ENCODE peak calls at places on chromosome 2, in seven cellular contexts. P is heart left ventricle, H is choroid plexus epithelial cell, B is WTC11, C is endothelial cell, G is body of pancreas, J is tibial nerve. S is an unnamed sample.

GRCh38 chr2:105042189-105042588 is 4.3 kb downstream of the MRPS9 start:
- DNase-seq in P (no peak), H (peak; percentile 2), B (peak; percentile 21), C (no peak), G (no peak), J (no peak), S (no peak)

GRCh38 chr2:7109558-7109935 is 192.3 kb downstream of the RNF144A start:
- DNase-seq in P (no peak), H (no peak), B (no peak), C (no peak), G (no peak), J (no peak), S (no peak)

GRCh38 chr2:96095116-96095636 is 21.2 kb downstream of the ADRA2B start:
- DNase-seq in P (no peak), H (no peak), B (no peak), C (no peak), G (no peak), J (no peak), S (no peak)

GRCh38 chr2:215680605-215681598 is 245.0 kb upstream of the FN1 start:
- DNase-seq in P (no peak), H (peak; percentile 97), B (no peak), C (no peak), G (no peak), J (no peak), S (peak; percentile 19)

GRCh38 chr2:106094101-106094860 is 99.8 kb downstream of the UXS1 start:
- DNase-seq in P (no peak), H (no peak), B (no peak), C (no peak), G (no peak), J (no peak), S (no peak)

GRCh38 chr2:181785677-181786344 is 105.5 kb upstream of the NEUROD1 start:
- DNase-seq in P (no peak), H (peak; percentile 70), B (no peak), C (no peak), G (no peak), J (no peak), S (no peak)

GRCh38 chr2:106270471-106270891 is 76.4 kb upstream of the UXS1 start:
- DNase-seq in P (no peak), H (no peak), B (no peak), C (no peak), G (no peak), J (no peak), S (no peak)

GRCh38 chr2:69437751-69438154 is 518 bp upstream of the NFU1 start:
- DNase-seq in P (peak; percentile 55), H (no peak), B (no peak), C (no peak), G (peak; percentile 52), J (peak; percentile 17), S (no peak)

GRCh38 chr2:106970471-106971261 is 84.7 kb upstream of the ST6GAL2 start:
- DNase-seq in P (no peak), H (peak; percentile 76), B (no peak), C (no peak), G (no peak), J (no peak), S (no peak)

GRCh38 chr2:231933916-231934401 is 7.8 kb upstream of the NPPC start:
- DNase-seq in P (peak; percentile 84), H (no peak), B (no peak), C (no peak), G (no peak), J (no peak), S (no peak)

GRCh38 chr2:36520431-36520830 is 77.5 kb downstream of the FEZ2 start:
- DNase-seq in P (no peak), H (no peak), B (no peak), C (no peak), G (no peak), J (no peak), S (no peak)

GRCh38 chr2:65329551-65329950 is 101.9 kb downstream of the ACTR2 start:
- DNase-seq in P (no peak), H (no peak), B (no peak), C (no peak), G (no peak), J (no peak), S (no peak)

GRCh38 chr2:117917223-117917917 is 96.5 kb downstream of the CCDC93 start:
- DNase-seq in P (no peak), H (peak; percentile 59), B (no peak), C (no peak), G (no peak), J (no peak), S (no peak)

GRCh38 chr2:151401149-151401548 is 8.6 kb upstream of the RIF1 start:
- DNase-seq in P (no peak), H (no peak), B (no peak), C (no peak), G (no peak), J (no peak), S (no peak)

DNA sequence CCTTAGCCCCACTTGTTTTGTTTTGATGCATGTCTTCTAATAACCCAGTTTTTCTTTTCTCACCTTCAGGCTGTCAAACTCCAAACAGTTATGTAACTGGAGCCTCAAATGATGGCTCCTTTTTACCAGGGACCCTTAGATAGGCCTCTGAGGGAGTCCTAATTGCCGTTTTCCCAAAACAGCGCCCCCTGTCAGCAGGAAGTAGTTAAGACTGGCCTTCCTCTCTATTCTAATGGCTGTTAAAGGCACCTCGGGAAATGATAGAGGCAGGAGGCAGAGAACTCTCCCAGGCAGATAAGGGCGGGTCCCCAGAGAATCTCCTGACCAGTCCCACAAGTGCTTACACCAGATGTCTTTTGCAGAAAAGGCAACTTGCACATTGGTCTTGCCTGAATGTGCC is 123.2 kb downstream of the KCNS3 start:
- DNase-seq in P (no peak), H (no peak), B (no peak), C (no peak), G (no peak), J (no peak), S (no peak)
- TF ChIP-seq CTCF in P (no peak), H (peak; percentile 13), B (peak; percentile 56), C (no peak), G (no peak), J (no peak), S (peak; percentile 17)

DNA sequence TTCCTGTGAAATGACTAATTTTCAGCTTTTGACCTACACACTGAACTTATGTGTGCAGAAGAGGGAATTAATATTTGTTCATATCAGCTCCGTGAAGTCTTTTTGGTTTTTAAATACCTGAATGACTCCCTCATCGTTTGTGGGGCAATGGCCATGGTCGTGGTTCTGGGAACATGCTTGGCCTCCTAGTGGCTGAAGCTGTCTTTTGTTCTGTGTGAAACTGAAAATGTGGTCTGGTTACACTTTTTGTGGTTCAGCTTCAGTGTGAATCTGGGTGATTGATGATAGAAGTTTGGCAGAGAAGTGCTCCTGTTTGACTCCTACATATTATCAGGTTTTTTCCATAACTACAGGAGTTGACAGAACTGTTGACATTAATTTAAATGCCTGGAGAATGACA is 408.2 kb downstream of the THSD7B start:
- DNase-seq in P (no peak), H (peak; percentile 63), B (no peak), C (no peak), G (no peak), J (no peak), S (peak; percentile 38)
- TF ChIP-seq CTCF in P (no peak), H (peak; percentile 37), B (no peak), C (peak; percentile 59), G (no peak), J (no peak), S (peak; percentile 48)

GRCh38 chr2:46056541-46056940 is 240.7 kb upstream of the EPAS1 start:
- DNase-seq in P (no peak), H (peak; percentile 35), B (no peak), C (no peak), G (no peak), J (no peak), S (no peak)
- TF ChIP-seq CTCF in P (no peak), H (no peak), B (no peak), C (no peak), G (no peak), J (no peak), S (no peak)

DNA sequence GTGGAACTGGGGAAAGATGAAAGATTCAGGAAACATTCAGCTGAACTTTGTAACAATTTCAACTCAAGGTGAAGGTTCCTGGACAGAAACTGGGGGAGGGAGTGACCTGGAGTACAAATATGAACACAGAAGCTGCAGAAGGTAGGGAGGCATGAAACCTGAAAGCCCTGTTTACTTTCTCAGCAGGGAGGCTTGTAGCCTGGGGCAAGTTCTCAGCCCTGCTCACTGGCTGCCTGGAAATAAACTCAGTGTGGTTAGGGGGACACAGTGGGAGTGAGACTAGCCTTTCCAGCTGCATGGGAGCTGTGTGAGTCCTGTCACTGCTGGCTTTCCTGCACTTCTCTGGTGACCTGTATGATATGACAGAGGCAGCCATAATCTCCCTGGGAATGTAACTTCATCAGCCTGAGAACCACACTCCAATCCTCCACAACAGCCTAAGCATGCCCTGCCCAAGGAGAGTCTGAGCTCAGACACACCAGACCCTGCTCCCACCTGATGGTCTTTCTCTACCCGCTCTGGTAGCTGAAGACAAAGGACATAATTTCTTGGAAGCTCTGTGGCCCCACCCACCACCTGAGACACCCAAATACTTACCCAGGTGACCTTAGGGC is 77.0 kb downstream of the ZSWIM2 start:
- DNase-seq in P (no peak), H (peak; percentile 80), B (peak; percentile 40), C (no peak), G (no peak), J (no peak), S (no peak)
- TF ChIP-seq CTCF in P (no peak), H (no peak), B (no peak), C (no peak), G (no peak), J (no peak), S (no peak)

GRCh38 chr2:58032751-58033055 is 13.9 kb upstream of the VRK2 start:
- DNase-seq in P (no peak), H (no peak), B (no peak), C (no peak), G (no peak), J (no peak), S (no peak)
- TF ChIP-seq CTCF in P (no peak), H (no peak), B (no peak), C (no peak), G (no peak), J (no peak), S (no peak)

DNA sequence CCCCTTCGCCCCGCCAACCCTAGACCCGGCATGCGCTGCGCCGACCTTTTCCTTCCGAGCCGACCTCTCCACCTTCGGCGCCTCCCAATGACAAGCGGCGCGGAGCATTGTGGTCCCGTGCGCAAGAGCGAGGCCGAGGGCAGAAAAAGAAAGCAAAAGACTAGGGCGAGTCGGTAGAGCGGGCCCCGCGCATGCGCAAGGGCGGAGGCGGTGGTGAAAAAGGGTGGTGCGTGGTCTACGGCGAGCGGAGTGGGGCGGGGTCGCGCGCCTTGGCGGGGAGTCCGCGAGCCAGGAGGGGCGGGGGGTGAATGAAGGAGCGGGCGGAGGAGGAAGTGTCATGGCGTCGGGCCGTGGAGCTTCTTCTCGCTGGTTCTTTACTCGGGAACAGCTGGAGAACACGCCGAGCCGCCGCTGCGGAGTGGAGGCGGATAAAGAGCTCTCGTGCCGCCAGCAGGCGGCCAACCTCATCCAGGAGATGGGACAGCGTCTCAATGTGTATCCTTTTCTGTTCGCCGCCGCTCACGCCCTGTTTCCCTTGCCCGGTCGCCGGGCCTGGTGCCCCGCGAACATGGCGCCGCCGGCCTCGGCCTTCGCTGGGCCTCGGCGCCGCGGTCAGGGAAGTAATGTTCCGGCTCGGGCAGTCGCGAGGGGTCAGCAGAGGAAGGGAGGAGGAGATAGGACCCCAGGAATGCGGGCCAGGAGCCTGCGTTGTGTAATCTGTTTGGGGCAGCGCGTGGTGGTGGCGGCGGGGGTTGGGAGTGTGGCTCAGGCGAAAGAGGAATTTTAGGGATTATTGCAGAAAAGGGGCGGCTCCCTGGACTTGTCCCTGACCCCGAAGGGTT is at the start of gene CCNT2:
- DNase-seq in P (peak; percentile 100), H (peak; percentile 99), B (peak; percentile 98), C (peak; percentile 100), G (peak; percentile 99), J (peak; percentile 97), S (peak; percentile 97)
- TF ChIP-seq CTCF in P (no peak), H (no peak), B (no peak), C (no peak), G (no peak), J (no peak), S (no peak)